ENCODE peak calls at places on chromosomes 6 and 20, in eight cellular contexts. E is DND-41; X is CD4-positive, CD25-positive, alpha-beta regulatory T cell; C is MG63; Z is heart left ventricle; J is H7; G is heart right ventricle; K is AG09309. H is an unnamed sample.

GRCh38 chr6:84522135-84522535 is 242.3 kb downstream of the TBX18 start:
- DNase-seq in E (no peak), X (no peak), C (peak), Z (no peak), J (no peak), G (no peak), K (peak), H (no peak)

GRCh38 chr6:20954325-20954724 is 420.1 kb downstream of the CDKAL1 start:
- DNase-seq in E (no peak), X (no peak), C (no peak), Z (no peak), J (no peak), G (no peak), K (no peak), H (no peak)

GRCh38 chr20:21090738-21091120 is 15.4 kb downstream of the LINC00237 start:
- DNase-seq in E (no peak), X (no peak), C (no peak), Z (no peak), J (no peak), G (no peak), K (no peak), H (no peak)

GRCh38 chr6:163820745-163821456 is 406.4 kb downstream of the QKI start:
- DNase-seq in E (no peak), X (no peak), C (no peak), Z (peak), J (no peak), G (no peak), K (no peak), H (no peak)

GRCh38 chr20:39893013-39893685 is 795.9 kb downstream of the MAFB start:
- DNase-seq in E (no peak), X (no peak), C (peak), Z (no peak), J (no peak), G (no peak), K (no peak), H (no peak)

GRCh38 chr6:150001295-150001990 is 23.9 kb downstream of the RAET1L start:
- DNase-seq in E (no peak), X (no peak), C (no peak), Z (no peak), J (no peak), G (no peak), K (no peak), H (no peak)

GRCh38 chr6:130966581-130966980 is 96.5 kb downstream of the EPB41L2 start:
- DNase-seq in E (no peak), X (no peak), C (peak), Z (no peak), J (no peak), G (no peak), K (no peak), H (no peak)

GRCh38 chr6:31734703-31735500 is 1.4 kb downstream of the CLIC1 start:
- DNase-seq in E (peak), X (peak), C (peak), Z (peak), J (peak), G (peak), K (no peak), H (peak)

GRCh38 chr20:47606414-47607207 is 104.9 kb downstream of the NCOA3 start:
- DNase-seq in E (no peak), X (no peak), C (no peak), Z (no peak), J (no peak), G (no peak), K (no peak), H (no peak)

GRCh38 chr6:139378882-139379341 is 4.5 kb upstream of the CITED2 start:
- DNase-seq in E (no peak), X (no peak), C (peak), Z (no peak), J (no peak), G (no peak), K (no peak), H (no peak)

GRCh38 chr6:41518118-41518517 is 28.1 kb upstream of the FOXP4 start:
- DNase-seq in E (no peak), X (no peak), C (no peak), Z (no peak), J (peak), G (no peak), K (no peak), H (no peak)

GRCh38 chr20:61959301-61959700 is 106.4 kb downstream of the TAF4 start:
- DNase-seq in E (no peak), X (no peak), C (peak), Z (peak), J (peak), G (no peak), K (no peak), H (no peak)

GRCh38 chr6:136501514-136501913 is 48.7 kb downstream of the MAP7 start:
- DNase-seq in E (no peak), X (no peak), C (no peak), Z (no peak), J (no peak), G (no peak), K (no peak), H (no peak)

GRCh38 chr6:118580585-118581419 is 32.7 kb downstream of the PLN start:
- DNase-seq in E (no peak), X (no peak), C (peak), Z (no peak), J (peak), G (no peak), K (peak), H (peak)

GRCh38 chr6:36127462-36128016 is 2.8 kb upstream of the MAPK13 start:
- DNase-seq in E (no peak), X (no peak), C (peak), Z (peak), J (peak), G (no peak), K (peak), H (no peak)

GRCh38 chr20:19275630-19276071 is 63.2 kb downstream of the SLC24A3 start:
- DNase-seq in E (no peak), X (no peak), C (no peak), Z (peak), J (no peak), G (peak), K (no peak), H (no peak)

GRCh38 chr6:107735906-107736635 is 88.0 kb downstream of the SCML4 start:
- DNase-seq in E (no peak), X (no peak), C (no peak), Z (no peak), J (no peak), G (no peak), K (no peak), H (no peak)

GRCh38 chr6:116572162-116572561 is 858 bp downstream of the RWDD1 start:
- DNase-seq in E (peak), X (no peak), C (peak), Z (no peak), J (peak), G (no peak), K (no peak), H (no peak)
- H3K4me3 ChIP-seq in E (peak), X (peak), C (peak), Z (peak), J (peak), G (peak), K (peak), H (peak)

GRCh38 chr6:34246563-34247391 is 2.0 kb downstream of the SMIM29 start:
- DNase-seq in E (peak), X (peak), C (peak), Z (peak), J (peak), G (peak), K (no peak), H (no peak)
- H3K4me3 ChIP-seq in E (no peak), X (no peak), C (no peak), Z (no peak), J (no peak), G (no peak), K (no peak), H (no peak)

DNA sequence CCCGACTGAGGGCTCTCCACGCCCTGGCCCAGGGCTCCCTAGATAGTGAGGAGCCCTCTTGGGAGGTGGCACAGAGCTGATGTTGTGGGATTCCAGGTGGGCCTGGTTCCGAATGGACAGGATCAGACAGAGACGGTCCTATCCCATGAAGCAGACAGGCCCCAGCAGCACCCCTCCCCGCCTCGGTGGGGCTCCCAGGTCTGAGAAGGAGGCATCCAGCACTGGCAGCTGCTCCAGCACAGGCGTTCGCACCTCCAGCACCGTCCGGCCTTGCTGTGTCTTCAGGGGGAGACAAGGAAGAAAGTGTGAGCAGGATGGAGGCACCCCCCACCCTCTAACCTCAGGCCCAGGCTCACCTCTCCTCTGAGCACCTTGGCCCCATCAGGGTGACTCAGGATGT is 28.7 kb downstream of the COL11A2 start:
- DNase-seq in E (no peak), X (no peak), C (no peak), Z (no peak), J (peak), G (no peak), K (no peak), H (no peak)
- H3K4me3 ChIP-seq in E (no peak), X (no peak), C (no peak), Z (no peak), J (no peak), G (no peak), K (no peak), H (no peak)

DNA sequence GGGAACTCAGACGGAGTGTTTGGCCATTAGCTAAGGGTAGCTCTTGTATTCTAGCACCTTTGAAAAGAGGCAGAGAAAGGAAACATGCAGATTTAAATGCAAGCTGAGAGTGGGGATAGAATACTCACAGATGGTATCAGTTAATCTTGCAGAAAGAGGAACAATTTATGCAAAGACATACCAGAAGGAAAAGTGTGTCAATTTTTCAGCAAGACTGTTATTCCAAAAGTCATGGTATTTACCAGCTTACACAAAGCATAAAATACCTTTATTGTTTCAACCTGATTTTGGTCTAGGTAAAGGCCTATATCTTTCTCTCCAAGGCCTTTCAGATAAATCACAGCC is 324 bp upstream of the SLC2A12 start:
- DNase-seq in E (no peak), X (no peak), C (no peak), Z (no peak), J (no peak), G (no peak), K (no peak), H (no peak)
- H3K4me3 ChIP-seq in E (peak), X (peak), C (peak), Z (peak), J (no peak), G (no peak), K (peak), H (no peak)

GRCh38 chr6:152295920-152296319 is 341.2 kb downstream of the SYNE1 start:
- DNase-seq in E (no peak), X (no peak), C (no peak), Z (no peak), J (no peak), G (no peak), K (no peak), H (no peak)

GRCh38 chr6:152295346-152295745 is 341.8 kb downstream of the SYNE1 start:
- DNase-seq in E (no peak), X (no peak), C (peak), Z (no peak), J (no peak), G (no peak), K (peak), H (no peak)

GRCh38 chr6:152299336-152299735 is 337.8 kb downstream of the SYNE1 start:
- DNase-seq in E (no peak), X (no peak), C (no peak), Z (no peak), J (no peak), G (no peak), K (no peak), H (no peak)

GRCh38 chr6:152298055-152298647 is 339.0 kb downstream of the SYNE1 start:
- DNase-seq in E (no peak), X (no peak), C (no peak), Z (no peak), J (no peak), G (no peak), K (no peak), H (no peak)

DNA sequence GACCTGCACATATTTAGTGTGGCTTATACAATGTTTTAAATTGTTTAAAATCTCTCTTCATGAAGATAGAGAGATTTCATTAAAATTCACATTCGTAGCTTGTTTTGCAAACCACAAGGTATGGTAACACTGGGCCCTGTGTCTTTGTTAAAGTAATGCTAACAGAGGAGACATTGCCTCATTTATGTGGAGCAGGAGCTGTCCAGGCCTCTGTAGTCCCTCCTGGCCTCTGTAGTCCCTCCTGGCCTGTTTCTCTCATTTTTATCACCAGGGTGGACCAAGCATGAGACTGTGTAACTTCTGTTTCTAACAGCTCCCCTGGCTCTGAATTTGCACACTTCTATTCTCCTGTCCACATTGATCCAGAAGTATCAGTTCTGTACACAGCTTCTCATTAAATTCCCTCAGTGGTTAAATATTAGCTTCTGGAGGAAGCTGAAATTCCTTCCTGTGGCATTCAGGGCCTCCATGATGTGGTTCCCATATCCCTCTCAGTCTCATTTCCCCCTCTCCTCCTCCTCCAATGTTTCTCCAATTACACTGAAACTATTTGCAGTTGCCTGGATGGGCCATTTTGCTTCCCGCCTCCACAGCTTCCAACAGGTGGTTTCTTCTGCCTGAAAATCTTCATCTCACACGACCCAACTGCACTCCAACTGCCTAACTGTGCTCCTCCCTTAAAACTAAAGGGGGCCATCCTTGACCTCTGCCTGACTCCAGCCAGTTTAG is 340.4 kb downstream of the SYNE1 start:
- DNase-seq in E (no peak), X (no peak), C (no peak), Z (no peak), J (no peak), G (no peak), K (no peak), H (no peak)
- H3K4me3 ChIP-seq in E (no peak), X (no peak), C (no peak), Z (no peak), J (no peak), G (no peak), K (no peak), H (no peak)

DNA sequence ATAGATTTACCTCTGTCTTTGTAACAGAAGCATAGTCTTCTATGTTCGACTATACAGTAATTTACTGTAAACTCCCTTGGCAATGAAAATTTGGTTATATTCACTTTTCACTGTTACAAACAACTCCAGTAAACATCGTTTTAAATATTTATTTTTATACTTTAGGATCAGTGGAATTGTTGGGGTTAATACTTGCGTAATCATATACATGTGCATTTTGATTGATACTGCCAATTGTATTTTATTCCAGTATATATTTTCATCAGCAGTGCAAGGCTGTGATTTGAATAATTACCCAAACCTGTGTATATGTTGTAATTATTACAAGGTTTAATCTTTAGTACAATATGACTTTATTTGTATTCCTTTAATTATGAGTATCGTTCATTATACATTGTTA is 255.7 kb downstream of the ARID1B start:
- DNase-seq in E (no peak), X (no peak), C (no peak), Z (no peak), J (no peak), G (no peak), K (no peak), H (no peak)
- H3K4me3 ChIP-seq in E (peak), X (peak), C (peak), Z (no peak), J (no peak), G (no peak), K (no peak), H (no peak)

DNA sequence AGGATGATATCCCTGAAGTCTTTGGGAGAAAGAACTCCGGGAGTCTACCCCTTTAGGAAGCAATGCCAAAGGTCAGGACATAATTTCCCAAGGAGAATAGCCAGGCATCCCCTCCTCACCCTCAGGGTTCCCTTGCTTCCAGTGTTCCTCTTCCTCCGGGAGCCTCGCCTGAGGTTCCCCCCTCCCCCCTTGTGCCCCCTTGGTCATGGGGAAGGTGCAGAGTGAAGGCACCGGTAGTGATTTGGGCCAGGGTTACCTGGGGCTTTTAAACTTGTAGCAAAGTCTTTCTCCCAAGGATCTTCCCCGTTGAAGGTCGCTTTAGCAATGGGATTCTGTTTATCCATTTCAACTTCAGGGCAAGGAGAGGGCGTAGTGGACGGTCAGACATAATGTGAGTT is 1.2 kb downstream of the ISM1 start:
- DNase-seq in E (no peak), X (no peak), C (no peak), Z (no peak), J (peak), G (no peak), K (no peak), H (no peak)
- H3K4me3 ChIP-seq in E (peak), X (no peak), C (no peak), Z (peak), J (peak), G (peak), K (peak), H (no peak)

GRCh38 chr6:137650720-137651119 is 156.5 kb upstream of the OLIG3 start:
- DNase-seq in E (no peak), X (no peak), C (no peak), Z (no peak), J (no peak), G (no peak), K (no peak), H (no peak)

GRCh38 chr6:137647762-137648412 is 153.7 kb upstream of the OLIG3 start:
- DNase-seq in E (no peak), X (no peak), C (no peak), Z (no peak), J (no peak), G (no peak), K (peak), H (no peak)

GRCh38 chr6:137641474-137642077 is 147.4 kb upstream of the OLIG3 start:
- DNase-seq in E (peak), X (peak), C (peak), Z (peak), J (peak), G (peak), K (peak), H (peak)

GRCh38 chr6:137646506-137646905 is 152.3 kb upstream of the OLIG3 start:
- DNase-seq in E (no peak), X (no peak), C (no peak), Z (no peak), J (no peak), G (no peak), K (no peak), H (no peak)

DNA sequence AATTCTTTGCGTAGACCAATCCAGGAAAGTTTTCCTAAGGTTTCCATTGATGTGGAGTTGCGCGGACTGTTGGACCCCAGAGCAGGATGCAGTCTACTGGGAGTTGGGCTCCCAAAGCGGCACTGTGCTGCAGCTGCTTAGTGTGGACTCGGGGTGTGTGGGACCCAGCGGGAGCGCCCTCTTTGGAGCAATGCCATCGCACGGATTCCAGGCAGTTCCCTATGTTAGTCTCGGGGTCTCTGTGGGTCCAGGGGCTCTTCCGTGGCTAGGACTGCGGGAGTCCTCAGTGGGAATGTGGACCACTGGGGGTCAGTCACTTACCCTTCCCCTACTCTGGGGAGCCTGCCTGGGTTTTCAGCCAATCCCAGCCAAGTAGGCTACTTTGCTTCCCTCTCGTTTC is 151.7 kb upstream of the OLIG3 start:
- DNase-seq in E (no peak), X (no peak), C (no peak), Z (no peak), J (no peak), G (no peak), K (no peak), H (no peak)
- H3K4me3 ChIP-seq in E (no peak), X (no peak), C (no peak), Z (no peak), J (no peak), G (no peak), K (no peak), H (no peak)

GRCh38 chr6:15916581-15916980 is 212.3 kb upstream of the MYLIP start:
- DNase-seq in E (no peak), X (no peak), C (no peak), Z (no peak), J (no peak), G (no peak), K (no peak), H (no peak)
- H3K4me3 ChIP-seq in E (no peak), X (no peak), C (no peak), Z (no peak), J (no peak), G (no peak), K (no peak), H (no peak)

H was measured in Jurkat, Clone E6-1.